ENCODE peak calls at places on chromosome 22, in five cellular contexts. One of them, this sample, is unnamed.
A peak's percentile ranks its signal among the peaks of the same experiment; 100 is the strongest.

GRCh38 chr22:23847991-23848864 is 9.4 kb upstream of the DERL3 start:
- DNase-seq in kidney glomerular epithelial cell: no peak
- DNase-seq in stimulated activated CD4-positive, alpha-beta T cell treated with anti-CD3 and anti-CD28 coated beads, Interleukin-4, amount 100 ng/mL, for 4 hours: no peak
- DNase-seq in left cardiac atrium: no peak
- DNase-seq in fibroblast of the aortic adventitia: no peak
- DNase-seq in this sample: no peak

GRCh38 chr22:23282089-23282501 is 101.8 kb downstream of the BCR start:
- DNase-seq in fibroblast of the aortic adventitia: peak; percentile 41
- DNase-seq in left cardiac atrium: peak; percentile 60
- DNase-seq in kidney glomerular epithelial cell: peak; percentile 81
- DNase-seq in stimulated activated CD4-positive, alpha-beta T cell treated with anti-CD3 and anti-CD28 coated beads, Interleukin-4, amount 100 ng/mL, for 4 hours: no peak
- DNase-seq in this sample: peak; percentile 83

GRCh38 chr22:36252754-36253522 is at the start of gene APOL1:
- DNase-seq in left cardiac atrium: no peak
- DNase-seq in fibroblast of the aortic adventitia: peak; percentile 74
- DNase-seq in stimulated activated CD4-positive, alpha-beta T cell treated with anti-CD3 and anti-CD28 coated beads, Interleukin-4, amount 100 ng/mL, for 4 hours: peak; percentile 71
- DNase-seq in kidney glomerular epithelial cell: peak; percentile 52
- DNase-seq in this sample: no peak

GRCh38 chr22:39292561-39293074 is 26.8 kb downstream of the RPL3 start:
- DNase-seq in kidney glomerular epithelial cell: peak; percentile 94
- DNase-seq in stimulated activated CD4-positive, alpha-beta T cell treated with anti-CD3 and anti-CD28 coated beads, Interleukin-4, amount 100 ng/mL, for 4 hours: no peak
- DNase-seq in fibroblast of the aortic adventitia: peak; percentile 93
- DNase-seq in left cardiac atrium: peak; percentile 96
- DNase-seq in this sample: peak; percentile 93

GRCh38 chr22:23365961-23366360 is 185.7 kb downstream of the BCR start:
- DNase-seq in left cardiac atrium: no peak
- DNase-seq in stimulated activated CD4-positive, alpha-beta T cell treated with anti-CD3 and anti-CD28 coated beads, Interleukin-4, amount 100 ng/mL, for 4 hours: no peak
- DNase-seq in kidney glomerular epithelial cell: no peak
- DNase-seq in fibroblast of the aortic adventitia: no peak
- DNase-seq in this sample: no peak

GRCh38 chr22:39519681-39520053 is 695 bp upstream of the ATF4 start:
- DNase-seq in fibroblast of the aortic adventitia: peak; percentile 45
- DNase-seq in stimulated activated CD4-positive, alpha-beta T cell treated with anti-CD3 and anti-CD28 coated beads, Interleukin-4, amount 100 ng/mL, for 4 hours: no peak
- DNase-seq in kidney glomerular epithelial cell: no peak
- DNase-seq in left cardiac atrium: peak; percentile 76
- DNase-seq in this sample: no peak

GRCh38 chr22:46732513-46732912 is 5.5 kb downstream of the CERK start:
- DNase-seq in left cardiac atrium: no peak
- DNase-seq in fibroblast of the aortic adventitia: no peak
- DNase-seq in stimulated activated CD4-positive, alpha-beta T cell treated with anti-CD3 and anti-CD28 coated beads, Interleukin-4, amount 100 ng/mL, for 4 hours: no peak
- DNase-seq in kidney glomerular epithelial cell: no peak
- DNase-seq in this sample: no peak

GRCh38 chr22:20312396-20313191 is 7.3 kb downstream of the DGCR6L start:
- DNase-seq in stimulated activated CD4-positive, alpha-beta T cell treated with anti-CD3 and anti-CD28 coated beads, Interleukin-4, amount 100 ng/mL, for 4 hours: no peak
- DNase-seq in fibroblast of the aortic adventitia: no peak
- DNase-seq in kidney glomerular epithelial cell: no peak
- DNase-seq in left cardiac atrium: peak; percentile 3
- DNase-seq in this sample: no peak

GRCh38 chr22:49783926-49784629 is 43.6 kb downstream of the BRD1 start:
- DNase-seq in stimulated activated CD4-positive, alpha-beta T cell treated with anti-CD3 and anti-CD28 coated beads, Interleukin-4, amount 100 ng/mL, for 4 hours: no peak
- DNase-seq in kidney glomerular epithelial cell: no peak
- DNase-seq in fibroblast of the aortic adventitia: no peak
- DNase-seq in left cardiac atrium: no peak
- DNase-seq in this sample: no peak

GRCh38 chr22:29126670-29127069 is 53.8 kb downstream of the KREMEN1 start:
- DNase-seq in kidney glomerular epithelial cell: no peak
- DNase-seq in stimulated activated CD4-positive, alpha-beta T cell treated with anti-CD3 and anti-CD28 coated beads, Interleukin-4, amount 100 ng/mL, for 4 hours: no peak
- DNase-seq in left cardiac atrium: no peak
- DNase-seq in fibroblast of the aortic adventitia: no peak
- DNase-seq in this sample: no peak

GRCh38 chr22:22822106-22822505 is 65.5 kb upstream of the IGLL5 start:
- DNase-seq in fibroblast of the aortic adventitia: no peak
- DNase-seq in stimulated activated CD4-positive, alpha-beta T cell treated with anti-CD3 and anti-CD28 coated beads, Interleukin-4, amount 100 ng/mL, for 4 hours: no peak
- DNase-seq in left cardiac atrium: no peak
- DNase-seq in kidney glomerular epithelial cell: no peak
- DNase-seq in this sample: no peak

GRCh38 chr22:46043339-46043738 is 66.4 kb upstream of the WNT7B start:
- DNase-seq in stimulated activated CD4-positive, alpha-beta T cell treated with anti-CD3 and anti-CD28 coated beads, Interleukin-4, amount 100 ng/mL, for 4 hours: no peak
- DNase-seq in kidney glomerular epithelial cell: no peak
- DNase-seq in fibroblast of the aortic adventitia: no peak
- DNase-seq in left cardiac atrium: peak; percentile 15
- DNase-seq in this sample: no peak

GRCh38 chr22:50604623-50605348 is 4.2 kb downstream of the MAPK8IP2 start:
- DNase-seq in fibroblast of the aortic adventitia: no peak
- DNase-seq in stimulated activated CD4-positive, alpha-beta T cell treated with anti-CD3 and anti-CD28 coated beads, Interleukin-4, amount 100 ng/mL, for 4 hours: no peak
- DNase-seq in left cardiac atrium: no peak
- DNase-seq in kidney glomerular epithelial cell: no peak
- DNase-seq in this sample: no peak

This sample was measured in astrocyte.